ENCODE peak calls at places on chromosomes 13 and 19, in four cellular contexts. One of them, this sample, is unnamed.

GRCh38 chr13:84500016-84500415 is 617.7 kb upstream of the SLITRK1 start:
- DNase-seq in tibial nerve: no peak
- DNase-seq in stomach: no peak
- DNase-seq in transverse colon: no peak
- DNase-seq in this sample: no peak

GRCh38 chr19:45920458-45920857 is 5.9 kb upstream of the NANOS2 start:
- DNase-seq in tibial nerve: no peak
- DNase-seq in stomach: no peak
- DNase-seq in transverse colon: no peak
- DNase-seq in this sample: no peak

GRCh38 chr13:88602786-88603777 is 931.9 kb downstream of the SLITRK5 start:
- DNase-seq in tibial nerve: no peak
- DNase-seq in stomach: no peak
- DNase-seq in transverse colon: no peak
- DNase-seq in this sample: no peak

GRCh38 chr13:32585625-32586021 is 629 bp upstream of the PDS5B start:
- DNase-seq in tibial nerve: no peak
- DNase-seq in stomach: no peak
- DNase-seq in transverse colon: no peak
- DNase-seq in this sample: no peak

GRCh38 chr19:58559275-58560006 is 1.0 kb upstream of the UBE2M start:
- DNase-seq in tibial nerve: peak
- DNase-seq in stomach: peak
- DNase-seq in transverse colon: peak
- DNase-seq in this sample: peak

GRCh38 chr19:21047712-21048111 is 27.3 kb downstream of the ZNF430 start:
- DNase-seq in tibial nerve: no peak
- DNase-seq in stomach: no peak
- DNase-seq in transverse colon: no peak
- DNase-seq in this sample: no peak

GRCh38 chr19:36051236-36051635 is 2.8 kb downstream of the THAP8 start:
- DNase-seq in tibial nerve: no peak
- DNase-seq in stomach: no peak
- DNase-seq in transverse colon: no peak
- DNase-seq in this sample: no peak

GRCh38 chr13:113862766-113863510 is 938 bp downstream of the GAS6 start:
- DNase-seq in tibial nerve: no peak
- DNase-seq in stomach: peak
- DNase-seq in transverse colon: peak
- DNase-seq in this sample: peak

GRCh38 chr19:7565332-7565731 is 29.8 kb downstream of the PNPLA6 start:
- DNase-seq in tibial nerve: no peak
- DNase-seq in stomach: no peak
- DNase-seq in transverse colon: no peak
- DNase-seq in this sample: no peak

GRCh38 chr13:30870916-30871712 is 35.0 kb upstream of the MEDAG start:
- DNase-seq in tibial nerve: no peak
- DNase-seq in stomach: no peak
- DNase-seq in transverse colon: no peak
- DNase-seq in this sample: no peak

GRCh38 chr19:42090687-42091086 is 14.7 kb downstream of the ZNF574 start:
- DNase-seq in tibial nerve: no peak
- DNase-seq in stomach: no peak
- DNase-seq in transverse colon: peak
- DNase-seq in this sample: no peak

GRCh38 chr13:98301721-98302120 is 124.7 kb upstream of the RNF113B start:
- DNase-seq in tibial nerve: no peak
- DNase-seq in stomach: no peak
- DNase-seq in transverse colon: no peak
- DNase-seq in this sample: no peak

GRCh38 chr19:34985249-34986022 is 14.7 kb upstream of the GRAMD1A start:
- DNase-seq in tibial nerve: no peak
- DNase-seq in stomach: peak
- DNase-seq in transverse colon: no peak
- DNase-seq in this sample: no peak

GRCh38 chr13:33483471-33483870 is 197.9 kb upstream of the STARD13 start:
- DNase-seq in tibial nerve: no peak
- DNase-seq in stomach: no peak
- DNase-seq in transverse colon: no peak
- DNase-seq in this sample: no peak

GRCh38 chr19:41753159-41753558 is 2.2 kb upstream of the CEACAM6 start:
- DNase-seq in tibial nerve: no peak
- DNase-seq in stomach: peak
- DNase-seq in transverse colon: peak
- DNase-seq in this sample: peak

GRCh38 chr13:27347373-27347772 is 76.7 kb downstream of the RASL11A start:
- DNase-seq in tibial nerve: no peak
- DNase-seq in stomach: no peak
- DNase-seq in transverse colon: no peak
- DNase-seq in this sample: no peak

GRCh38 chr19:31261019-31261595 is 88.1 kb downstream of the TSHZ3 start:
- DNase-seq in tibial nerve: no peak
- DNase-seq in stomach: peak
- DNase-seq in transverse colon: no peak
- DNase-seq in this sample: no peak

GRCh38 chr13:100895656-100896055 is 221.1 kb upstream of the TMTC4 start:
- DNase-seq in tibial nerve: no peak
- DNase-seq in stomach: no peak
- DNase-seq in transverse colon: no peak
- DNase-seq in this sample: no peak

GRCh38 chr19:54478677-54479266 is 5.7 kb upstream of the CDC42EP5 start:
- DNase-seq in tibial nerve: no peak
- DNase-seq in stomach: no peak
- DNase-seq in transverse colon: no peak
- DNase-seq in this sample: no peak

GRCh38 chr19:2495130-2495641 is 19.3 kb downstream of the GADD45B start:
- DNase-seq in tibial nerve: peak
- DNase-seq in stomach: peak
- DNase-seq in transverse colon: peak
- DNase-seq in this sample: no peak

GRCh38 chr19:5880604-5881078 is 10.3 kb upstream of the FUT5 start:
- DNase-seq in tibial nerve: no peak
- DNase-seq in stomach: no peak
- DNase-seq in transverse colon: peak
- DNase-seq in this sample: no peak

GRCh38 chr13:111908391-111908790 is 158.6 kb upstream of the SOX1 start:
- DNase-seq in tibial nerve: no peak
- DNase-seq in stomach: no peak
- DNase-seq in transverse colon: no peak
- DNase-seq in this sample: no peak

GRCh38 chr13:42001580-42001979 is 40.7 kb upstream of the VWA8 start:
- DNase-seq in tibial nerve: no peak
- DNase-seq in stomach: no peak
- DNase-seq in transverse colon: no peak
- DNase-seq in this sample: no peak

GRCh38 chr19:18675779-18676178 is 7.7 kb upstream of the CRTC1 start:
- DNase-seq in tibial nerve: no peak
- DNase-seq in stomach: no peak
- DNase-seq in transverse colon: no peak
- DNase-seq in this sample: no peak

DNA sequence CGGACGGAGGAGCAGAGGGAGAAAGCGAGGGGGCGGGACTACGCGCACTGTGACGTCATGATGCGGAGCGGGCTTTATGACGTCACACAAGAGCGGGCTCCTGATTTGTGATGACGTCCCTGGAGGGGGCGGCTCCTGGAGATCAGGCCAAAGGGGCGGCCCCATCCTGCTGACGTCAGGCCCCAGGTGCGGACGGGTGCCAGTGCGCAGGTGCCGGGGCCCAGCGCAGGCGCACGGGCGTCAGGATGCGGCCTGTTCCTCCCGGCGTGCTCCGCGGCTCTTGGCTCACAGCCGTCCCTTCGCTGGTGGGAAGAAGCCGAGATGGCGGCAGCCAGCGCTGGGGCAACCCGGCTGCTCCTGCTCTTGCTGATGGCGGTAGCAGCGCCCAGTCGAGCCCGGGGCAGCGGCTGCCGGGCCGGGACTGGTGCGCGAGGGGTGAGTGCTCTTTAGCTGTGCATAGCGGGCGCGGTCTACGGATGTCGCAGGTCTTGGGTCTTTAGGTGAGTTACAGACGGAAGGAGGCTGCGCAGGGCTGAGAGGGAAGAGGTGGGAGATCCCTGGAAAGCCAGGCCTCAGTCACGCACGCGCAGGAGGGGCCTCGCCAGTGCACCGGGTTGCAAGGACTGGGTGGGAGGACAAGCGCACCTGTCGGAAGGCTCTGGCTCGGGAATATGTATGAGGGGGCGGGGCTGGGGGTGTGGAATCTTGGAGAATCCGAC is at the start of the genes EMC10 and GARIN5A:
- DNase-seq in tibial nerve: peak
- DNase-seq in stomach: peak
- DNase-seq in transverse colon: peak
- DNase-seq in this sample: peak
- TF ChIP-seq POLR2A in tibial nerve: no peak
- TF ChIP-seq POLR2A in stomach: peak
- TF ChIP-seq POLR2A in transverse colon: peak
- TF ChIP-seq POLR2A in this sample: peak

DNA sequence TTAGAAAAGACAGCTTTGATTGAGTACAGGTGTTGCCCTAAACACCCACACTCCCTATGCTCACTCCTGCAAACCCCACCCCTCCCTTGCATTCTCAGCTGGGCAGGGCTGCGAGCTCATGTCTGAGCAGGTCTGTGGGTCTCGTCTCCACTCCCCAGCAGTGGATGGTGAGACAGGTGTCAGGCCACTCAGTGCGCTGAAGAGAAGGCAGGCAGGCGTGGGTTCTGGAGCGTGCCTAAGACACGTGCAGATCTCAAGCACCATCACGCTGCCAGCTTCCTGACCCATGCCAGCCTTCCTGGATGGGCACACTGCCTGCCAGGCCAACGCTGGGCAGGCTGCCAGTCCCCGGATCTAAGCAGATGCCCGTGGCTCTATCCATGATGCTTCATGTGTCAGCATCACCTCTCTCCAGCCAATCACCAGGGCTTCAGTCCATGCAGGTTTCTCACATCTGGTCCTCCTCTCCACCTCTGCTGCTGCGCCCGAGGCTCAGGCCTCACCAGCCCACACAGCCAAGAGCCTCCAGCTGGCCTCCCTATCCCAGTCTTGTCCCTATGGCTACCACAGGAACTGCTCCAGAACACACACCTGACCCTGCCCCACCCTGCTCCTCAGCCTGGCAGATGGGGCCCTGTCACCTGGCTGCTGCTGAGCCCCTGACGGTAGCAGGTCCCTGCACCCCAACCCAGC is 42.6 kb downstream of the EPS15L1 start:
- DNase-seq in tibial nerve: no peak
- DNase-seq in stomach: peak
- DNase-seq in transverse colon: no peak
- DNase-seq in this sample: no peak
- TF ChIP-seq POLR2A in tibial nerve: no peak
- TF ChIP-seq POLR2A in stomach: no peak
- TF ChIP-seq POLR2A in transverse colon: no peak
- TF ChIP-seq POLR2A in this sample: no peak

DNA sequence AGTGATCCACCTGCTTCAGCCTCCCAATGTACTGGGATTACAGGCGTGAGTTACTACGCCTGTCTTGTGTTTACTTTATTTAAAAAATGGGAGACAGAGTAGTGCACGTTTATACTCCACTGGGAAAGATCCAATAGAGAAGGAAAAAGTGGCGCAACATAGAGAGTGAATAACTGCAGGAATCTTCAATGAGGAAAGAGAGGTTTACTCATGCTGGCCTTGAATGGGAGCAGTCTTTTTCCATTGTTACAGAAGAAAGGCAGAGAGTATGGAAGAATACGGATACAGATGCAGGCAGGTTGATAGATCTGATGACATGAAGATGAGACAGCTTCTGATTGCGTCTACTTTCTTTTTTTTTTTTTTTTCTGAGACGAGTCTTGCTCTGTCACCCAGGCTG is 4.6 kb upstream of the WDFY2 start:
- DNase-seq in tibial nerve: no peak
- DNase-seq in stomach: no peak
- DNase-seq in transverse colon: no peak
- DNase-seq in this sample: no peak
- TF ChIP-seq POLR2A in tibial nerve: no peak
- TF ChIP-seq POLR2A in stomach: no peak
- TF ChIP-seq POLR2A in transverse colon: no peak
- TF ChIP-seq POLR2A in this sample: no peak

DNA sequence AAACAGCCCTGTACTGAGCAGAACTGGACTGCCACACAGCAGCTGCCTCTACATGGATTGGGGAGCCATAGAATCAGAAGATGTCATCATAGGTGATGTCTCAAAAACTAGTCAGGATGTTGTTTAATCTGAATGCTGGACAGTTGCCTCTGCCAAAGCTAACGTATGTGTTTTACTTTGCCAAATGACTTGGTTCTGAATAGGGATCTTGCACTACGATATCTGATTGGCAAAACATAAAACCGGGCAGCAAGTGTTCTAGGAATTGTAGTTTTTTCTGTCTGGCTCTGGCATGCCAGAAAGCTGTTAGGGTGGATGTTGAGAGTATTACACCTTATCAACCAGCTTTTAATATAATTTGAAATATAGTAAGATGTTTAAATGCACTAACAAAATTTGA is 645.9 kb downstream of the GPC5 start:
- DNase-seq in tibial nerve: no peak
- DNase-seq in stomach: no peak
- DNase-seq in transverse colon: no peak
- DNase-seq in this sample: no peak
- TF ChIP-seq POLR2A in tibial nerve: no peak
- TF ChIP-seq POLR2A in stomach: no peak
- TF ChIP-seq POLR2A in transverse colon: no peak
- TF ChIP-seq POLR2A in this sample: no peak

This sample was measured in GM12891.